ENCODE peak calls at places on chromosomes 4 and X, in five cellular contexts. Q, T, Z, B and E are unnamed samples. For H3K9me3, the result is how much of the 10 kb centered on the place peaks cover.

GRCh38 chr4:159012381-159012780 is 90.5 kb upstream of the RAPGEF2 start:
- DNase-seq in Q (no peak), T (no peak), Z (peak), B (no peak), E (no peak)

GRCh38 chr4:113760094-113760851 is 1.3 kb downstream of the CAMK2D start:
- DNase-seq in Q (peak), T (peak), Z (peak), B (peak), E (no peak)

GRCh38 chrX:133307637-133308485 is 89.7 kb upstream of the TFDP3 start:
- DNase-seq in Q (no peak), T (peak), Z (peak), B (peak), E (no peak)

GRCh38 chrX:2424317-2424716 is 76.5 kb downstream of the DHRSX start:
- DNase-seq in Q (no peak), T (no peak), Z (no peak), B (no peak), E (no peak)

GRCh38 chr4:53015681-53016080 is 153.6 kb downstream of the RASL11B start:
- DNase-seq in Q (peak), T (peak), Z (peak), B (peak), E (peak)

GRCh38 chr4:26991057-26991456 is 130.4 kb downstream of the STIM2 start:
- DNase-seq in Q (no peak), T (no peak), Z (no peak), B (no peak), E (no peak)

GRCh38 chr4:139184129-139184528 is 7.1 kb upstream of the ELF2 start:
- DNase-seq in Q (peak), T (peak), Z (peak), B (no peak), E (no peak)

GRCh38 chrX:43349363-43349762 is 306.7 kb upstream of the MAOA start:
- DNase-seq in Q (peak), T (peak), Z (peak), B (peak), E (peak)

GRCh38 chr4:168573870-168574269 is 77.0 kb downstream of the PALLD start:
- DNase-seq in Q (no peak), T (no peak), Z (no peak), B (no peak), E (no peak)

GRCh38 chr4:29970626-29971025 is 749.5 kb upstream of the PCDH7 start:
- DNase-seq in Q (no peak), T (peak), Z (no peak), B (peak), E (no peak)

GRCh38 chrX:47226531-47227333 is 6.1 kb upstream of the USP11 start:
- DNase-seq in Q (no peak), T (no peak), Z (no peak), B (no peak), E (no peak)

GRCh38 chrX:124726881-124727280 is 380.5 kb downstream of the SH2D1A start:
- DNase-seq in Q (no peak), T (no peak), Z (no peak), B (no peak), E (no peak)

DNA sequence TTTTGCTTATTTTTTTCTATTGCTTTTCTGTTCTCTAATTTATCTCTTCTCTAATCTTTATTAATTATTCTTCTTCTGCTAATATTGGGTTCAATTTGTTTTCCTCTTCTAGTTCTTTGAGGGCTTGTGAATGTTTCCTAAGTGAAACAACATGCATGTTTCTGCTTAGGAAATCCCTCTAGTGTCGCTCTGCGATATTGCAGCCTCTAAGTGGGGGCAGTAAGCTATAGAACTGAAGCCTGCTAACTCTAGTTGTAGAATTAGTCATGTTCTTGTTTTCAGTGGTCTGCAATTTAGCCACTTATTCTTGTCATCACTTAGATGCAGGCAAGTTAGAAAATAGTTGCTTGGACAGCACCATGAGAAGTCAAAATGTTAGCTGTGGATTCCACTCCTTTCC is 222.6 kb downstream of the SPIN4 start:
- DNase-seq in Q (peak), T (no peak), Z (peak), B (no peak), E (peak)
- H3K9me3 ChIP-seq in Q (under half), T (under half), Z (under half), B (under half), E (under half)

DNA sequence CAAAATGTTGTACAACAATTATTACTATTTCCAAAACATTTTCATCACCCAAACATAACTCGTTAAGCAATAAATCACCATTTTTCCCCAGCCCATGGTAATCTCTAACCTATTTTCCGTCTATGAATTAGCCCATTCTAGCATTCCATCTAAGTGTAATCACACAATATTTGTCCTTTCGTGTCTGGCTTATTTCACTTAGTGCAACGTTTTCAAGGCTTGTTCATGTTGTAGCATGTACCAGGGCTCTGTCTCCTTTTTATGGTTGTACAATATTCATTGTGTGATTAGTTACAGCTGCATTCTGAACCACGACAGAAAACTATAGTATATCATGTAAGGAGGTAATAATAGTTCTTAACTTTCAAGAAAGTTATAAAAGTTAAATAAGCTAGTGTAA is 656.0 kb upstream of the HS3ST1 start:
- DNase-seq in Q (no peak), T (no peak), Z (no peak), B (no peak), E (no peak)
- TF ChIP-seq EZH2phosphoT487 in Q (no peak), T (no peak), Z (no peak), B (no peak), E (no peak)

GRCh38 chr4:25236971-25237370 is 3.1 kb downstream of the PI4K2B start:
- DNase-seq in Q (no peak), T (no peak), Z (no peak), B (no peak), E (no peak)
- H3K9me3 ChIP-seq in Q (under half), T (under half), Z (under half), B (under half), E (under half)

GRCh38 chr4:180436366-180436765 is 1806.8 kb upstream of the TENM3 start:
- DNase-seq in Q (no peak), T (no peak), Z (no peak), B (no peak), E (no peak)
- TF ChIP-seq EZH2phosphoT487 in Q (no peak), T (no peak), Z (no peak), B (no peak), E (no peak)